ENCODE peak calls at places on chromosomes 11 and 22, in eight cellular contexts. I is tibial artery; Y is activated T-cell treated with anti-CD3 and anti-CD28 coated beads, Interleukin-2, amount 50 U/mL, for 48 hours; U is lower leg skin; Q is naive thymus-derived CD8-positive, alpha-beta T cell; M is RWPE1; R is IMR-90; C is endodermal cell. X is an unnamed sample.
A peak's percentile ranks its signal among the peaks of the same experiment; 100 is the strongest.

GRCh38 chr22:41243361-41243760 is 2.6 kb upstream of the CHADL start:
- DNase-seq in C (no peak), R (no peak), I (no peak), Y (no peak), Q (no peak), U (no peak), M (no peak), X (no peak)

GRCh38 chr11:76048763-76049162 is 157.5 kb downstream of the WNT11 start:
- DNase-seq in Y (no peak), I (no peak), U (no peak), C (peak; percentile 59), M (no peak), R (no peak), Q (peak; percentile 35), X (no peak)

GRCh38 chr11:8841899-8842298 is 69.1 kb upstream of the AKIP1 start:
- DNase-seq in M (no peak), C (no peak), I (no peak), R (peak; percentile 42), Q (no peak), U (no peak), Y (no peak), X (no peak)

GRCh38 chr11:129230006-129230405 is 37.9 kb upstream of the ARHGAP32 start:
- DNase-seq in Y (no peak), U (no peak), M (no peak), C (no peak), Q (peak; percentile 28), I (no peak), R (peak; percentile 12), X (no peak)

GRCh38 chr11:3225826-3226750 is 6.1 kb downstream of the MRGPRE start:
- DNase-seq in I (no peak), U (peak; percentile 72), Y (no peak), Q (no peak), C (no peak), M (no peak), R (no peak), X (no peak)

GRCh38 chr11:18384157-18384641 is 10.2 kb upstream of the LDHA start:
- DNase-seq in Q (no peak), Y (no peak), R (peak; percentile 79), C (peak; percentile 54), U (peak; percentile 93), M (peak; percentile 69), I (peak; percentile 75), X (no peak)

GRCh38 chr11:80165763-80166162 is 724.9 kb upstream of the TENM4 start:
- DNase-seq in R (peak; percentile 25), Y (no peak), M (peak; percentile 38), C (no peak), Q (no peak), U (no peak), I (no peak), X (no peak)

GRCh38 chr11:3614742-3615171 is 27.0 kb downstream of the ART5 start:
- DNase-seq in Y (peak; percentile 71), R (no peak), Q (peak; percentile 33), C (no peak), I (no peak), M (no peak), U (peak; percentile 79), X (no peak)

GRCh38 chr11:47466701-47467250 is 17.8 kb upstream of the RAPSN start:
- DNase-seq in Y (no peak), U (no peak), M (no peak), I (no peak), Q (no peak), C (peak; percentile 55), R (no peak), X (peak; percentile 77)

GRCh38 chr22:34111210-34111824 is 191.0 kb upstream of the LARGE1 start:
- DNase-seq in U (peak; percentile 88), C (peak; percentile 83), R (no peak), I (peak; percentile 30), M (peak; percentile 0), Q (peak; percentile 7), Y (peak; percentile 27), X (peak; percentile 7)

GRCh38 chr11:2142762-2143202 is 3.6 kb upstream of the IGF2 start:
- DNase-seq in R (peak; percentile 52), U (no peak), Q (no peak), C (no peak), M (peak; percentile 49), Y (peak; percentile 68), I (no peak), X (no peak)

GRCh38 chr11:45599161-45599943 is 66.1 kb downstream of the CHST1 start:
- DNase-seq in U (peak; percentile 52), R (no peak), C (peak; percentile 22), Y (no peak), Q (no peak), I (no peak), M (no peak), X (no peak)

GRCh38 chr22:42553475-42554361 is at the start of gene SERHL2:
- DNase-seq in C (peak; percentile 99), U (peak; percentile 98), M (peak; percentile 72), Q (peak; percentile 77), R (peak; percentile 55), I (peak; percentile 82), Y (peak; percentile 90), X (peak; percentile 85)

GRCh38 chr11:102553835-102554282 is 23.3 kb upstream of the MMP7 start:
- DNase-seq in C (no peak), I (no peak), R (no peak), M (peak; percentile 43), U (no peak), Q (no peak), Y (no peak), X (no peak)

GRCh38 chr22:23398701-23399366 is 181.3 kb downstream of the IGLL1 start:
- DNase-seq in C (no peak), M (no peak), Q (no peak), U (no peak), I (no peak), R (no peak), Y (no peak), X (no peak)

GRCh38 chr11:70616938-70617674 is 218.8 kb downstream of the CTTN start:
- DNase-seq in Q (no peak), Y (no peak), U (no peak), R (no peak), I (no peak), M (no peak), C (no peak), X (no peak)

GRCh38 chr11:10654211-10655150 is 39.1 kb downstream of the IRAG1 start:
- DNase-seq in M (peak; percentile 24), C (peak; percentile 68), U (no peak), Q (peak; percentile 52), I (no peak), R (peak; percentile 67), Y (peak; percentile 39), X (no peak)